ENCODE peak calls at places on chromosomes 12 and 14, in seven cellular contexts. W, H, Y, G, A, I and R are unnamed samples.

GRCh38 chr12:98823012-98823411 is 177.9 kb downstream of the APAF1 start:
- DNase-seq in W (no peak), A (no peak), H (no peak), G (no peak), Y (no peak), I (no peak), R (no peak)

GRCh38 chr12:47997321-47997720 is 7.0 kb downstream of the COL2A1 start:
- DNase-seq in Y (no peak), G (no peak), I (no peak), H (no peak), A (no peak), W (no peak), R (no peak)

GRCh38 chr12:53145383-53145782 is 35.1 kb upstream of the ZNF740 start:
- DNase-seq in G (peak), I (no peak), Y (no peak), A (no peak), H (no peak), W (no peak), R (no peak)

GRCh38 chr12:132776816-132777568 is 15.4 kb upstream of the ANKLE2 start:
- DNase-seq in I (no peak), A (no peak), H (no peak), G (no peak), W (no peak), Y (no peak), R (no peak)

GRCh38 chr12:85805654-85806053 is 30.6 kb downstream of the RASSF9 start:
- DNase-seq in Y (no peak), A (no peak), W (peak), I (no peak), H (no peak), G (peak), R (no peak)

GRCh38 chr12:13530966-13531365 is 334.4 kb downstream of the EMP1 start:
- DNase-seq in I (no peak), Y (no peak), G (no peak), A (no peak), H (no peak), W (no peak), R (no peak)

GRCh38 chr12:64825143-64826011 is 930 bp downstream of the TBC1D30 start:
- DNase-seq in W (no peak), Y (no peak), A (no peak), H (no peak), G (no peak), I (no peak), R (peak)

GRCh38 chr12:68368332-68368731 is 36.2 kb upstream of the MDM1 start:
- DNase-seq in W (no peak), A (no peak), G (peak), I (no peak), H (no peak), Y (no peak), R (no peak)

GRCh38 chr12:123519151-123520001 is 14.1 kb downstream of the RILPL1 start:
- DNase-seq in W (peak), Y (no peak), H (no peak), G (peak), I (no peak), A (peak), R (no peak)

GRCh38 chr14:35401853-35402252 is 2.7 kb downstream of the NFKBIA start:
- DNase-seq in Y (no peak), G (no peak), W (no peak), I (no peak), H (no peak), A (no peak), R (no peak)

GRCh38 chr12:126202138-126202537 is 1136.9 kb downstream of the AACS start:
- DNase-seq in G (no peak), A (no peak), Y (no peak), W (no peak), H (no peak), I (no peak), R (peak)

GRCh38 chr12:5383961-5384360 is 47.9 kb upstream of the NTF3 start:
- DNase-seq in I (no peak), H (no peak), A (no peak), Y (no peak), G (no peak), W (peak), R (no peak)

GRCh38 chr12:124514145-124514995 is 53.0 kb downstream of the NCOR2 start:
- DNase-seq in A (no peak), G (no peak), H (no peak), W (no peak), I (no peak), Y (no peak), R (no peak)

GRCh38 chr14:27242874-27243273 is 645.0 kb upstream of the NOVA1 start:
- DNase-seq in I (no peak), A (no peak), G (no peak), W (no peak), Y (no peak), H (no peak), R (no peak)